ENCODE peak calls at places on chromosomes 13 and 19, in seven cellular contexts. One of them, this sample, is unnamed.

GRCh38 chr19:53394522-53394973 is 401 bp upstream of the ZNF765 start:
- DNase-seq in omental fat pad: peak; percentile 24
- DNase-seq in NCI-H1092: peak; percentile 34
- DNase-seq in fibroblast of the conjunctiva: no peak
- DNase-seq in stimulated activated CD8-positive, alpha-beta memory T cell treated with anti-CD3 and anti-CD28 coated beads, Interleukin-12 subunit alpha, Interleukin-12 subunit beta, amount 100 ng/mL, for 4 hours: no peak
- DNase-seq in GM13976: no peak
- DNase-seq in activated CD4-positive, alpha-beta T cell treated with anti-CD3 and anti-CD28 coated beads, Interleukin-2, amount 50 U/mL, for 24 hours: no peak
- DNase-seq in this sample: no peak

GRCh38 chr13:78607409-78608253 is 4.3 kb upstream of the POU4F1 start:
- DNase-seq in omental fat pad: no peak
- DNase-seq in NCI-H1092: no peak
- DNase-seq in fibroblast of the conjunctiva: no peak
- DNase-seq in stimulated activated CD8-positive, alpha-beta memory T cell treated with anti-CD3 and anti-CD28 coated beads, Interleukin-12 subunit alpha, Interleukin-12 subunit beta, amount 100 ng/mL, for 4 hours: no peak
- DNase-seq in GM13976: no peak
- DNase-seq in activated CD4-positive, alpha-beta T cell treated with anti-CD3 and anti-CD28 coated beads, Interleukin-2, amount 50 U/mL, for 24 hours: no peak
- DNase-seq in this sample: no peak

GRCh38 chr19:2042485-2043268 is 8.4 kb downstream of the MKNK2 start:
- DNase-seq in omental fat pad: no peak
- DNase-seq in NCI-H1092: peak; percentile 25
- DNase-seq in fibroblast of the conjunctiva: no peak
- DNase-seq in stimulated activated CD8-positive, alpha-beta memory T cell treated with anti-CD3 and anti-CD28 coated beads, Interleukin-12 subunit alpha, Interleukin-12 subunit beta, amount 100 ng/mL, for 4 hours: no peak
- DNase-seq in GM13976: no peak
- DNase-seq in activated CD4-positive, alpha-beta T cell treated with anti-CD3 and anti-CD28 coated beads, Interleukin-2, amount 50 U/mL, for 24 hours: no peak
- DNase-seq in this sample: no peak

GRCh38 chr19:1849132-1849474 is 820 bp upstream of the REXO1 start:
- DNase-seq in omental fat pad: no peak
- DNase-seq in NCI-H1092: no peak
- DNase-seq in fibroblast of the conjunctiva: no peak
- DNase-seq in stimulated activated CD8-positive, alpha-beta memory T cell treated with anti-CD3 and anti-CD28 coated beads, Interleukin-12 subunit alpha, Interleukin-12 subunit beta, amount 100 ng/mL, for 4 hours: no peak
- DNase-seq in GM13976: no peak
- DNase-seq in activated CD4-positive, alpha-beta T cell treated with anti-CD3 and anti-CD28 coated beads, Interleukin-2, amount 50 U/mL, for 24 hours: no peak
- DNase-seq in this sample: no peak

GRCh38 chr19:9956956-9957355 is 20.6 kb upstream of the OLFM2 start:
- DNase-seq in omental fat pad: no peak
- DNase-seq in NCI-H1092: no peak
- DNase-seq in fibroblast of the conjunctiva: no peak
- DNase-seq in stimulated activated CD8-positive, alpha-beta memory T cell treated with anti-CD3 and anti-CD28 coated beads, Interleukin-12 subunit alpha, Interleukin-12 subunit beta, amount 100 ng/mL, for 4 hours: no peak
- DNase-seq in GM13976: no peak
- DNase-seq in activated CD4-positive, alpha-beta T cell treated with anti-CD3 and anti-CD28 coated beads, Interleukin-2, amount 50 U/mL, for 24 hours: no peak
- DNase-seq in this sample: no peak

GRCh38 chr13:20033486-20033885 is 75.0 kb downstream of the ZMYM2 start:
- DNase-seq in omental fat pad: no peak
- DNase-seq in NCI-H1092: no peak
- DNase-seq in fibroblast of the conjunctiva: no peak
- DNase-seq in stimulated activated CD8-positive, alpha-beta memory T cell treated with anti-CD3 and anti-CD28 coated beads, Interleukin-12 subunit alpha, Interleukin-12 subunit beta, amount 100 ng/mL, for 4 hours: no peak
- DNase-seq in GM13976: no peak
- DNase-seq in activated CD4-positive, alpha-beta T cell treated with anti-CD3 and anti-CD28 coated beads, Interleukin-2, amount 50 U/mL, for 24 hours: no peak
- DNase-seq in this sample: no peak

GRCh38 chr13:50124536-50125305 is 109.5 kb downstream of the KCNRG start:
- DNase-seq in omental fat pad: no peak
- DNase-seq in NCI-H1092: no peak
- DNase-seq in fibroblast of the conjunctiva: peak; percentile 95
- DNase-seq in stimulated activated CD8-positive, alpha-beta memory T cell treated with anti-CD3 and anti-CD28 coated beads, Interleukin-12 subunit alpha, Interleukin-12 subunit beta, amount 100 ng/mL, for 4 hours: peak; percentile 93
- DNase-seq in GM13976: peak; percentile 58
- DNase-seq in activated CD4-positive, alpha-beta T cell treated with anti-CD3 and anti-CD28 coated beads, Interleukin-2, amount 50 U/mL, for 24 hours: peak; percentile 79
- DNase-seq in this sample: peak; percentile 84

GRCh38 chr19:31274964-31275319 is 74.3 kb downstream of the TSHZ3 start:
- DNase-seq in omental fat pad: no peak
- DNase-seq in NCI-H1092: no peak
- DNase-seq in fibroblast of the conjunctiva: no peak
- DNase-seq in stimulated activated CD8-positive, alpha-beta memory T cell treated with anti-CD3 and anti-CD28 coated beads, Interleukin-12 subunit alpha, Interleukin-12 subunit beta, amount 100 ng/mL, for 4 hours: no peak
- DNase-seq in GM13976: no peak
- DNase-seq in activated CD4-positive, alpha-beta T cell treated with anti-CD3 and anti-CD28 coated beads, Interleukin-2, amount 50 U/mL, for 24 hours: no peak
- DNase-seq in this sample: no peak

GRCh38 chr19:23071087-23071511 is 45.7 kb upstream of the ZNF730 start:
- DNase-seq in omental fat pad: no peak
- DNase-seq in NCI-H1092: peak; percentile 22
- DNase-seq in fibroblast of the conjunctiva: no peak
- DNase-seq in stimulated activated CD8-positive, alpha-beta memory T cell treated with anti-CD3 and anti-CD28 coated beads, Interleukin-12 subunit alpha, Interleukin-12 subunit beta, amount 100 ng/mL, for 4 hours: no peak
- DNase-seq in GM13976: peak; percentile 33
- DNase-seq in activated CD4-positive, alpha-beta T cell treated with anti-CD3 and anti-CD28 coated beads, Interleukin-2, amount 50 U/mL, for 24 hours: no peak
- DNase-seq in this sample: peak; percentile 5

GRCh38 chr19:1852729-1853128 is 4.4 kb upstream of the REXO1 start:
- DNase-seq in omental fat pad: no peak
- DNase-seq in NCI-H1092: no peak
- DNase-seq in fibroblast of the conjunctiva: no peak
- DNase-seq in stimulated activated CD8-positive, alpha-beta memory T cell treated with anti-CD3 and anti-CD28 coated beads, Interleukin-12 subunit alpha, Interleukin-12 subunit beta, amount 100 ng/mL, for 4 hours: no peak
- DNase-seq in GM13976: no peak
- DNase-seq in activated CD4-positive, alpha-beta T cell treated with anti-CD3 and anti-CD28 coated beads, Interleukin-2, amount 50 U/mL, for 24 hours: no peak
- DNase-seq in this sample: no peak

GRCh38 chr13:44359983-44360375 is 13.6 kb upstream of the SERP2 start:
- DNase-seq in omental fat pad: no peak
- DNase-seq in NCI-H1092: no peak
- DNase-seq in fibroblast of the conjunctiva: no peak
- DNase-seq in stimulated activated CD8-positive, alpha-beta memory T cell treated with anti-CD3 and anti-CD28 coated beads, Interleukin-12 subunit alpha, Interleukin-12 subunit beta, amount 100 ng/mL, for 4 hours: no peak
- DNase-seq in GM13976: no peak
- DNase-seq in activated CD4-positive, alpha-beta T cell treated with anti-CD3 and anti-CD28 coated beads, Interleukin-2, amount 50 U/mL, for 24 hours: no peak
- DNase-seq in this sample: no peak

GRCh38 chr19:51005248-51005647 is 3.8 kb upstream of the KLK8 start:
- DNase-seq in omental fat pad: no peak
- DNase-seq in NCI-H1092: no peak
- DNase-seq in fibroblast of the conjunctiva: no peak
- DNase-seq in stimulated activated CD8-positive, alpha-beta memory T cell treated with anti-CD3 and anti-CD28 coated beads, Interleukin-12 subunit alpha, Interleukin-12 subunit beta, amount 100 ng/mL, for 4 hours: no peak
- DNase-seq in GM13976: no peak
- DNase-seq in activated CD4-positive, alpha-beta T cell treated with anti-CD3 and anti-CD28 coated beads, Interleukin-2, amount 50 U/mL, for 24 hours: no peak
- DNase-seq in this sample: no peak

GRCh38 chr13:51845574-51846318 is 769 bp upstream of the TMEM272 start:
- DNase-seq in omental fat pad: no peak
- DNase-seq in NCI-H1092: no peak
- DNase-seq in fibroblast of the conjunctiva: no peak
- DNase-seq in stimulated activated CD8-positive, alpha-beta memory T cell treated with anti-CD3 and anti-CD28 coated beads, Interleukin-12 subunit alpha, Interleukin-12 subunit beta, amount 100 ng/mL, for 4 hours: no peak
- DNase-seq in GM13976: no peak
- DNase-seq in activated CD4-positive, alpha-beta T cell treated with anti-CD3 and anti-CD28 coated beads, Interleukin-2, amount 50 U/mL, for 24 hours: no peak
- DNase-seq in this sample: no peak

GRCh38 chr19:6095760-6096159 is 14.5 kb downstream of the RFX2 start:
- DNase-seq in omental fat pad: no peak
- DNase-seq in NCI-H1092: no peak
- DNase-seq in fibroblast of the conjunctiva: no peak
- DNase-seq in stimulated activated CD8-positive, alpha-beta memory T cell treated with anti-CD3 and anti-CD28 coated beads, Interleukin-12 subunit alpha, Interleukin-12 subunit beta, amount 100 ng/mL, for 4 hours: no peak
- DNase-seq in GM13976: no peak
- DNase-seq in activated CD4-positive, alpha-beta T cell treated with anti-CD3 and anti-CD28 coated beads, Interleukin-2, amount 50 U/mL, for 24 hours: no peak
- DNase-seq in this sample: no peak

GRCh38 chr13:104301216-104301975 is 1235.2 kb upstream of the SLC10A2 start:
- DNase-seq in omental fat pad: no peak
- DNase-seq in NCI-H1092: peak; percentile 39
- DNase-seq in fibroblast of the conjunctiva: no peak
- DNase-seq in stimulated activated CD8-positive, alpha-beta memory T cell treated with anti-CD3 and anti-CD28 coated beads, Interleukin-12 subunit alpha, Interleukin-12 subunit beta, amount 100 ng/mL, for 4 hours: no peak
- DNase-seq in GM13976: no peak
- DNase-seq in activated CD4-positive, alpha-beta T cell treated with anti-CD3 and anti-CD28 coated beads, Interleukin-2, amount 50 U/mL, for 24 hours: no peak
- DNase-seq in this sample: no peak

GRCh38 chr19:50016225-50016807 is 8.9 kb downstream of the VRK3 start:
- DNase-seq in omental fat pad: no peak
- DNase-seq in NCI-H1092: no peak
- DNase-seq in fibroblast of the conjunctiva: no peak
- DNase-seq in stimulated activated CD8-positive, alpha-beta memory T cell treated with anti-CD3 and anti-CD28 coated beads, Interleukin-12 subunit alpha, Interleukin-12 subunit beta, amount 100 ng/mL, for 4 hours: no peak
- DNase-seq in GM13976: no peak
- DNase-seq in activated CD4-positive, alpha-beta T cell treated with anti-CD3 and anti-CD28 coated beads, Interleukin-2, amount 50 U/mL, for 24 hours: no peak
- DNase-seq in this sample: no peak

GRCh38 chr19:6092329-6093286 is 17.7 kb downstream of the RFX2 start:
- DNase-seq in omental fat pad: no peak
- DNase-seq in NCI-H1092: peak; percentile 74
- DNase-seq in fibroblast of the conjunctiva: peak; percentile 68
- DNase-seq in stimulated activated CD8-positive, alpha-beta memory T cell treated with anti-CD3 and anti-CD28 coated beads, Interleukin-12 subunit alpha, Interleukin-12 subunit beta, amount 100 ng/mL, for 4 hours: no peak
- DNase-seq in GM13976: no peak
- DNase-seq in activated CD4-positive, alpha-beta T cell treated with anti-CD3 and anti-CD28 coated beads, Interleukin-2, amount 50 U/mL, for 24 hours: no peak
- DNase-seq in this sample: peak; percentile 87

GRCh38 chr13:99258210-99258860 is at the start of gene GPR18:
- DNase-seq in omental fat pad: no peak
- DNase-seq in NCI-H1092: no peak
- DNase-seq in fibroblast of the conjunctiva: no peak
- DNase-seq in stimulated activated CD8-positive, alpha-beta memory T cell treated with anti-CD3 and anti-CD28 coated beads, Interleukin-12 subunit alpha, Interleukin-12 subunit beta, amount 100 ng/mL, for 4 hours: no peak
- DNase-seq in GM13976: peak; percentile 47
- DNase-seq in activated CD4-positive, alpha-beta T cell treated with anti-CD3 and anti-CD28 coated beads, Interleukin-2, amount 50 U/mL, for 24 hours: no peak
- DNase-seq in this sample: no peak

GRCh38 chr13:102726430-102726829 is 31.6 kb upstream of the METTL21C start:
- DNase-seq in omental fat pad: no peak
- DNase-seq in NCI-H1092: no peak
- DNase-seq in fibroblast of the conjunctiva: no peak
- DNase-seq in stimulated activated CD8-positive, alpha-beta memory T cell treated with anti-CD3 and anti-CD28 coated beads, Interleukin-12 subunit alpha, Interleukin-12 subunit beta, amount 100 ng/mL, for 4 hours: no peak
- DNase-seq in GM13976: no peak
- DNase-seq in activated CD4-positive, alpha-beta T cell treated with anti-CD3 and anti-CD28 coated beads, Interleukin-2, amount 50 U/mL, for 24 hours: no peak
- DNase-seq in this sample: no peak

GRCh38 chr13:95156208-95156607 is 145.0 kb downstream of the ABCC4 start:
- DNase-seq in omental fat pad: no peak
- DNase-seq in NCI-H1092: no peak
- DNase-seq in fibroblast of the conjunctiva: peak; percentile 16
- DNase-seq in stimulated activated CD8-positive, alpha-beta memory T cell treated with anti-CD3 and anti-CD28 coated beads, Interleukin-12 subunit alpha, Interleukin-12 subunit beta, amount 100 ng/mL, for 4 hours: no peak
- DNase-seq in GM13976: no peak
- DNase-seq in activated CD4-positive, alpha-beta T cell treated with anti-CD3 and anti-CD28 coated beads, Interleukin-2, amount 50 U/mL, for 24 hours: no peak
- DNase-seq in this sample: peak; percentile 50

GRCh38 chr19:50361290-50362029 is 4.0 kb downstream of the NAPSA start:
- DNase-seq in omental fat pad: no peak
- DNase-seq in NCI-H1092: no peak
- DNase-seq in fibroblast of the conjunctiva: no peak
- DNase-seq in stimulated activated CD8-positive, alpha-beta memory T cell treated with anti-CD3 and anti-CD28 coated beads, Interleukin-12 subunit alpha, Interleukin-12 subunit beta, amount 100 ng/mL, for 4 hours: no peak
- DNase-seq in GM13976: peak; percentile 22
- DNase-seq in activated CD4-positive, alpha-beta T cell treated with anti-CD3 and anti-CD28 coated beads, Interleukin-2, amount 50 U/mL, for 24 hours: no peak
- DNase-seq in this sample: no peak

GRCh38 chr13:46831588-46832194 is 34.7 kb upstream of the ESD start:
- DNase-seq in omental fat pad: peak; percentile 31
- DNase-seq in NCI-H1092: peak; percentile 7
- DNase-seq in fibroblast of the conjunctiva: peak; percentile 23
- DNase-seq in stimulated activated CD8-positive, alpha-beta memory T cell treated with anti-CD3 and anti-CD28 coated beads, Interleukin-12 subunit alpha, Interleukin-12 subunit beta, amount 100 ng/mL, for 4 hours: no peak
- DNase-seq in GM13976: peak; percentile 28
- DNase-seq in activated CD4-positive, alpha-beta T cell treated with anti-CD3 and anti-CD28 coated beads, Interleukin-2, amount 50 U/mL, for 24 hours: no peak
- DNase-seq in this sample: peak; percentile 36

GRCh38 chr13:82615043-82615442 is 1267.2 kb downstream of the SLITRK1 start:
- DNase-seq in omental fat pad: no peak
- DNase-seq in NCI-H1092: no peak
- DNase-seq in fibroblast of the conjunctiva: no peak
- DNase-seq in stimulated activated CD8-positive, alpha-beta memory T cell treated with anti-CD3 and anti-CD28 coated beads, Interleukin-12 subunit alpha, Interleukin-12 subunit beta, amount 100 ng/mL, for 4 hours: no peak
- DNase-seq in GM13976: no peak
- DNase-seq in activated CD4-positive, alpha-beta T cell treated with anti-CD3 and anti-CD28 coated beads, Interleukin-2, amount 50 U/mL, for 24 hours: no peak
- DNase-seq in this sample: no peak

GRCh38 chr19:29673451-29674371 is 8.4 kb downstream of the PLEKHF1 start:
- DNase-seq in omental fat pad: peak; percentile 10
- DNase-seq in NCI-H1092: no peak
- DNase-seq in fibroblast of the conjunctiva: no peak
- DNase-seq in stimulated activated CD8-positive, alpha-beta memory T cell treated with anti-CD3 and anti-CD28 coated beads, Interleukin-12 subunit alpha, Interleukin-12 subunit beta, amount 100 ng/mL, for 4 hours: no peak
- DNase-seq in GM13976: peak; percentile 13
- DNase-seq in activated CD4-positive, alpha-beta T cell treated with anti-CD3 and anti-CD28 coated beads, Interleukin-2, amount 50 U/mL, for 24 hours: no peak
- DNase-seq in this sample: no peak

GRCh38 chr19:39927524-39928356 is 6.7 kb downstream of the FCGBP start:
- DNase-seq in omental fat pad: no peak
- DNase-seq in NCI-H1092: no peak
- DNase-seq in fibroblast of the conjunctiva: no peak
- DNase-seq in stimulated activated CD8-positive, alpha-beta memory T cell treated with anti-CD3 and anti-CD28 coated beads, Interleukin-12 subunit alpha, Interleukin-12 subunit beta, amount 100 ng/mL, for 4 hours: no peak
- DNase-seq in GM13976: no peak
- DNase-seq in activated CD4-positive, alpha-beta T cell treated with anti-CD3 and anti-CD28 coated beads, Interleukin-2, amount 50 U/mL, for 24 hours: no peak
- DNase-seq in this sample: no peak

GRCh38 chr19:52638601-52639000 is 446 bp upstream of the ZNF83 start:
- DNase-seq in omental fat pad: no peak
- DNase-seq in NCI-H1092: no peak
- DNase-seq in fibroblast of the conjunctiva: no peak
- DNase-seq in stimulated activated CD8-positive, alpha-beta memory T cell treated with anti-CD3 and anti-CD28 coated beads, Interleukin-12 subunit alpha, Interleukin-12 subunit beta, amount 100 ng/mL, for 4 hours: no peak
- DNase-seq in GM13976: peak; percentile 50
- DNase-seq in activated CD4-positive, alpha-beta T cell treated with anti-CD3 and anti-CD28 coated beads, Interleukin-2, amount 50 U/mL, for 24 hours: no peak
- DNase-seq in this sample: no peak

GRCh38 chr13:112575680-112576079 is 12.3 kb downstream of the TUBGCP3 start:
- DNase-seq in omental fat pad: no peak
- DNase-seq in NCI-H1092: no peak
- DNase-seq in fibroblast of the conjunctiva: peak; percentile 39
- DNase-seq in stimulated activated CD8-positive, alpha-beta memory T cell treated with anti-CD3 and anti-CD28 coated beads, Interleukin-12 subunit alpha, Interleukin-12 subunit beta, amount 100 ng/mL, for 4 hours: no peak
- DNase-seq in GM13976: no peak
- DNase-seq in activated CD4-positive, alpha-beta T cell treated with anti-CD3 and anti-CD28 coated beads, Interleukin-2, amount 50 U/mL, for 24 hours: no peak
- DNase-seq in this sample: no peak

GRCh38 chr13:112256716-112257497 is 119.2 kb upstream of the SPACA7 start:
- DNase-seq in omental fat pad: no peak
- DNase-seq in NCI-H1092: no peak
- DNase-seq in fibroblast of the conjunctiva: no peak
- DNase-seq in stimulated activated CD8-positive, alpha-beta memory T cell treated with anti-CD3 and anti-CD28 coated beads, Interleukin-12 subunit alpha, Interleukin-12 subunit beta, amount 100 ng/mL, for 4 hours: no peak
- DNase-seq in GM13976: no peak
- DNase-seq in activated CD4-positive, alpha-beta T cell treated with anti-CD3 and anti-CD28 coated beads, Interleukin-2, amount 50 U/mL, for 24 hours: no peak
- DNase-seq in this sample: no peak

GRCh38 chr13:97068146-97068545 is 73.9 kb upstream of the OXGR1 start:
- DNase-seq in omental fat pad: no peak
- DNase-seq in NCI-H1092: peak; percentile 70
- DNase-seq in fibroblast of the conjunctiva: no peak
- DNase-seq in stimulated activated CD8-positive, alpha-beta memory T cell treated with anti-CD3 and anti-CD28 coated beads, Interleukin-12 subunit alpha, Interleukin-12 subunit beta, amount 100 ng/mL, for 4 hours: no peak
- DNase-seq in GM13976: no peak
- DNase-seq in activated CD4-positive, alpha-beta T cell treated with anti-CD3 and anti-CD28 coated beads, Interleukin-2, amount 50 U/mL, for 24 hours: no peak
- DNase-seq in this sample: peak; percentile 81

GRCh38 chr19:2424686-2425621 is 2.4 kb downstream of the TIMM13 start:
- DNase-seq in omental fat pad: no peak
- DNase-seq in NCI-H1092: no peak
- DNase-seq in fibroblast of the conjunctiva: peak; percentile 57
- DNase-seq in stimulated activated CD8-positive, alpha-beta memory T cell treated with anti-CD3 and anti-CD28 coated beads, Interleukin-12 subunit alpha, Interleukin-12 subunit beta, amount 100 ng/mL, for 4 hours: no peak
- DNase-seq in GM13976: no peak
- DNase-seq in activated CD4-positive, alpha-beta T cell treated with anti-CD3 and anti-CD28 coated beads, Interleukin-2, amount 50 U/mL, for 24 hours: no peak
- DNase-seq in this sample: no peak

GRCh38 chr13:102322211-102322610 is 79.6 kb downstream of the FGF14 start:
- DNase-seq in omental fat pad: no peak
- DNase-seq in NCI-H1092: no peak
- DNase-seq in fibroblast of the conjunctiva: no peak
- DNase-seq in stimulated activated CD8-positive, alpha-beta memory T cell treated with anti-CD3 and anti-CD28 coated beads, Interleukin-12 subunit alpha, Interleukin-12 subunit beta, amount 100 ng/mL, for 4 hours: no peak
- DNase-seq in GM13976: no peak
- DNase-seq in activated CD4-positive, alpha-beta T cell treated with anti-CD3 and anti-CD28 coated beads, Interleukin-2, amount 50 U/mL, for 24 hours: no peak
- DNase-seq in this sample: no peak

GRCh38 chr19:55305491-55305890 is 19.6 kb downstream of the TMEM150B start:
- DNase-seq in omental fat pad: no peak
- DNase-seq in NCI-H1092: peak; percentile 11
- DNase-seq in fibroblast of the conjunctiva: no peak
- DNase-seq in stimulated activated CD8-positive, alpha-beta memory T cell treated with anti-CD3 and anti-CD28 coated beads, Interleukin-12 subunit alpha, Interleukin-12 subunit beta, amount 100 ng/mL, for 4 hours: no peak
- DNase-seq in GM13976: peak; percentile 77
- DNase-seq in activated CD4-positive, alpha-beta T cell treated with anti-CD3 and anti-CD28 coated beads, Interleukin-2, amount 50 U/mL, for 24 hours: peak; percentile 14
- DNase-seq in this sample: peak; percentile 22

GRCh38 chr13:52925775-52926285 is 77.4 kb upstream of the PCDH8 start:
- DNase-seq in omental fat pad: no peak
- DNase-seq in NCI-H1092: no peak
- DNase-seq in fibroblast of the conjunctiva: no peak
- DNase-seq in stimulated activated CD8-positive, alpha-beta memory T cell treated with anti-CD3 and anti-CD28 coated beads, Interleukin-12 subunit alpha, Interleukin-12 subunit beta, amount 100 ng/mL, for 4 hours: no peak
- DNase-seq in GM13976: no peak
- DNase-seq in activated CD4-positive, alpha-beta T cell treated with anti-CD3 and anti-CD28 coated beads, Interleukin-2, amount 50 U/mL, for 24 hours: no peak
- DNase-seq in this sample: no peak

GRCh38 chr13:93145199-93145598 is 81.4 kb upstream of the GPC6 start:
- DNase-seq in omental fat pad: no peak
- DNase-seq in NCI-H1092: no peak
- DNase-seq in fibroblast of the conjunctiva: no peak
- DNase-seq in stimulated activated CD8-positive, alpha-beta memory T cell treated with anti-CD3 and anti-CD28 coated beads, Interleukin-12 subunit alpha, Interleukin-12 subunit beta, amount 100 ng/mL, for 4 hours: no peak
- DNase-seq in GM13976: no peak
- DNase-seq in activated CD4-positive, alpha-beta T cell treated with anti-CD3 and anti-CD28 coated beads, Interleukin-2, amount 50 U/mL, for 24 hours: no peak
- DNase-seq in this sample: no peak

GRCh38 chr19:15194938-15195337 is 5.9 kb downstream of the NOTCH3 start:
- DNase-seq in omental fat pad: no peak
- DNase-seq in NCI-H1092: no peak
- DNase-seq in fibroblast of the conjunctiva: no peak
- DNase-seq in stimulated activated CD8-positive, alpha-beta memory T cell treated with anti-CD3 and anti-CD28 coated beads, Interleukin-12 subunit alpha, Interleukin-12 subunit beta, amount 100 ng/mL, for 4 hours: no peak
- DNase-seq in GM13976: no peak
- DNase-seq in activated CD4-positive, alpha-beta T cell treated with anti-CD3 and anti-CD28 coated beads, Interleukin-2, amount 50 U/mL, for 24 hours: no peak
- DNase-seq in this sample: no peak

GRCh38 chr19:29325241-29325975 is 112.5 kb upstream of the UQCRFS1 start:
- DNase-seq in omental fat pad: no peak
- DNase-seq in NCI-H1092: no peak
- DNase-seq in fibroblast of the conjunctiva: no peak
- DNase-seq in stimulated activated CD8-positive, alpha-beta memory T cell treated with anti-CD3 and anti-CD28 coated beads, Interleukin-12 subunit alpha, Interleukin-12 subunit beta, amount 100 ng/mL, for 4 hours: no peak
- DNase-seq in GM13976: no peak
- DNase-seq in activated CD4-positive, alpha-beta T cell treated with anti-CD3 and anti-CD28 coated beads, Interleukin-2, amount 50 U/mL, for 24 hours: no peak
- DNase-seq in this sample: no peak

GRCh38 chr19:723714-724113 is 15.0 kb downstream of the PALM start:
- DNase-seq in omental fat pad: no peak
- DNase-seq in NCI-H1092: no peak
- DNase-seq in fibroblast of the conjunctiva: no peak
- DNase-seq in stimulated activated CD8-positive, alpha-beta memory T cell treated with anti-CD3 and anti-CD28 coated beads, Interleukin-12 subunit alpha, Interleukin-12 subunit beta, amount 100 ng/mL, for 4 hours: no peak
- DNase-seq in GM13976: no peak
- DNase-seq in activated CD4-positive, alpha-beta T cell treated with anti-CD3 and anti-CD28 coated beads, Interleukin-2, amount 50 U/mL, for 24 hours: no peak
- DNase-seq in this sample: no peak

This sample was measured in NCI-H345.